ENCODE peak calls at places on chromosome 3, in five cellular contexts. One of them, this sample, is unnamed.

GRCh38 chr3:65151660-65152059 is 463.9 kb upstream of the ADAMTS9 start:
- DNase-seq in SK-N-SH: no peak
- DNase-seq in GM23338: no peak
- DNase-seq in HCT116: no peak
- DNase-seq in Panc1: no peak
- DNase-seq in this sample: no peak

GRCh38 chr3:16513141-16514020 is at the start of gene RFTN1:
- DNase-seq in SK-N-SH: peak; percentile 73
- DNase-seq in GM23338: peak; percentile 69
- DNase-seq in HCT116: no peak
- DNase-seq in Panc1: no peak
- DNase-seq in this sample: peak; percentile 67

GRCh38 chr3:185317674-185318073 is 45.3 kb upstream of the MAP3K13 start:
- DNase-seq in SK-N-SH: no peak
- DNase-seq in GM23338: no peak
- DNase-seq in HCT116: no peak
- DNase-seq in Panc1: no peak
- DNase-seq in this sample: no peak

GRCh38 chr3:11706604-11707003 is 62.9 kb upstream of the VGLL4 start:
- DNase-seq in SK-N-SH: no peak
- DNase-seq in GM23338: no peak
- DNase-seq in HCT116: no peak
- DNase-seq in Panc1: no peak
- DNase-seq in this sample: no peak

GRCh38 chr3:120726784-120727183 is 15.5 kb downstream of the RABL3 start:
- DNase-seq in SK-N-SH: no peak
- DNase-seq in GM23338: no peak
- DNase-seq in HCT116: no peak
- DNase-seq in Panc1: no peak
- DNase-seq in this sample: no peak

GRCh38 chr3:113625724-113626348 is 70.6 kb downstream of the USF3 start:
- DNase-seq in SK-N-SH: no peak
- DNase-seq in GM23338: no peak
- DNase-seq in HCT116: no peak
- DNase-seq in Panc1: no peak
- DNase-seq in this sample: no peak

GRCh38 chr3:134211797-134212196 is 38.9 kb downstream of the RYK start:
- DNase-seq in SK-N-SH: peak; percentile 43
- DNase-seq in GM23338: peak; percentile 67
- DNase-seq in HCT116: peak; percentile 31
- DNase-seq in Panc1: no peak
- DNase-seq in this sample: no peak

GRCh38 chr3:46970391-46971091 is 6.0 kb downstream of the CCDC12 start:
- DNase-seq in SK-N-SH: no peak
- DNase-seq in GM23338: no peak
- DNase-seq in HCT116: no peak
- DNase-seq in Panc1: no peak
- DNase-seq in this sample: no peak

GRCh38 chr3:123390865-123391613 is 57.9 kb downstream of the ADCY5 start:
- DNase-seq in SK-N-SH: peak; percentile 71
- DNase-seq in GM23338: no peak
- DNase-seq in HCT116: no peak
- DNase-seq in Panc1: no peak
- DNase-seq in this sample: no peak

GRCh38 chr3:32884532-32885031 is 66.8 kb downstream of the TRIM71 start:
- DNase-seq in SK-N-SH: no peak
- DNase-seq in GM23338: no peak
- DNase-seq in HCT116: no peak
- DNase-seq in Panc1: no peak
- DNase-seq in this sample: no peak

GRCh38 chr3:96083610-96084009 is 730.8 kb upstream of the EPHA6 start:
- DNase-seq in SK-N-SH: no peak
- DNase-seq in GM23338: no peak
- DNase-seq in HCT116: no peak
- DNase-seq in Panc1: no peak
- DNase-seq in this sample: no peak

GRCh38 chr3:112101946-112102345 is 15.8 kb downstream of the C3orf52 start:
- DNase-seq in SK-N-SH: no peak
- DNase-seq in GM23338: no peak
- DNase-seq in HCT116: no peak
- DNase-seq in Panc1: no peak
- DNase-seq in this sample: no peak

GRCh38 chr3:124592658-124593441 is 137.4 kb upstream of the UMPS start:
- DNase-seq in SK-N-SH: no peak
- DNase-seq in GM23338: peak; percentile 72
- DNase-seq in HCT116: peak; percentile 77
- DNase-seq in Panc1: no peak
- DNase-seq in this sample: no peak

GRCh38 chr3:108494862-108495531 is 15.4 kb downstream of the MYH15 start:
- DNase-seq in SK-N-SH: peak; percentile 28
- DNase-seq in GM23338: no peak
- DNase-seq in HCT116: no peak
- DNase-seq in Panc1: no peak
- DNase-seq in this sample: no peak

GRCh38 chr3:177427096-177427495 is 229.8 kb upstream of the TBL1XR1 start:
- DNase-seq in SK-N-SH: no peak
- DNase-seq in GM23338: no peak
- DNase-seq in HCT116: no peak
- DNase-seq in Panc1: no peak
- DNase-seq in this sample: no peak

GRCh38 chr3:21421096-21421495 is 329.9 kb downstream of the ZNF385D start:
- DNase-seq in SK-N-SH: no peak
- DNase-seq in GM23338: peak; percentile 20
- DNase-seq in HCT116: no peak
- DNase-seq in Panc1: no peak
- DNase-seq in this sample: no peak

GRCh38 chr3:98812851-98813374 is 49.8 kb downstream of the ST3GAL6 start:
- DNase-seq in SK-N-SH: peak; percentile 38
- DNase-seq in GM23338: peak; percentile 40
- DNase-seq in HCT116: no peak
- DNase-seq in Panc1: no peak
- DNase-seq in this sample: no peak

GRCh38 chr3:140163159-140163763 is 228.3 kb downstream of the CLSTN2 start:
- DNase-seq in SK-N-SH: no peak
- DNase-seq in GM23338: no peak
- DNase-seq in HCT116: no peak
- DNase-seq in Panc1: no peak
- DNase-seq in this sample: no peak

GRCh38 chr3:117628896-117629295 is 919.3 kb downstream of the TUSC7 start:
- DNase-seq in SK-N-SH: peak; percentile 64
- DNase-seq in GM23338: no peak
- DNase-seq in HCT116: no peak
- DNase-seq in Panc1: no peak
- DNase-seq in this sample: no peak

GRCh38 chr3:46861996-46862688 is 1.1 kb downstream of the MYL3 start:
- DNase-seq in SK-N-SH: no peak
- DNase-seq in GM23338: no peak
- DNase-seq in HCT116: no peak
- DNase-seq in Panc1: no peak
- DNase-seq in this sample: no peak

GRCh38 chr3:116443096-116443793 is 2.0 kb downstream of the LSAMP start:
- DNase-seq in SK-N-SH: peak; percentile 29
- DNase-seq in GM23338: peak; percentile 5
- DNase-seq in HCT116: no peak
- DNase-seq in Panc1: no peak
- DNase-seq in this sample: no peak

GRCh38 chr3:32399030-32399620 is 7.5 kb downstream of the CMTM7 start:
- DNase-seq in SK-N-SH: peak; percentile 52
- DNase-seq in GM23338: peak; percentile 85
- DNase-seq in HCT116: no peak
- DNase-seq in Panc1: no peak
- DNase-seq in this sample: no peak

GRCh38 chr3:149965278-149965677 is 5.4 kb downstream of the PFN2 start:
- DNase-seq in SK-N-SH: no peak
- DNase-seq in GM23338: no peak
- DNase-seq in HCT116: no peak
- DNase-seq in Panc1: no peak
- DNase-seq in this sample: no peak

GRCh38 chr3:123096126-123096525 is 29.3 kb downstream of the PDIA5 start:
- DNase-seq in SK-N-SH: no peak
- DNase-seq in GM23338: no peak
- DNase-seq in HCT116: no peak
- DNase-seq in Panc1: no peak
- DNase-seq in this sample: no peak

GRCh38 chr3:156321934-156322333 is 201.6 kb downstream of the KCNAB1 start:
- DNase-seq in SK-N-SH: no peak
- DNase-seq in GM23338: no peak
- DNase-seq in HCT116: no peak
- DNase-seq in Panc1: no peak
- DNase-seq in this sample: no peak

GRCh38 chr3:195239121-195239520 is 31.8 kb downstream of the XXYLT1 start:
- DNase-seq in SK-N-SH: no peak
- DNase-seq in GM23338: no peak
- DNase-seq in HCT116: no peak
- DNase-seq in Panc1: no peak
- DNase-seq in this sample: no peak

GRCh38 chr3:112047264-112047663 is 12.7 kb downstream of the TMPRSS7 start:
- DNase-seq in SK-N-SH: no peak
- DNase-seq in GM23338: no peak
- DNase-seq in HCT116: no peak
- DNase-seq in Panc1: no peak
- DNase-seq in this sample: no peak

GRCh38 chr3:127457746-127458145 is 132.8 kb downstream of the TPRA1 start:
- DNase-seq in SK-N-SH: no peak
- DNase-seq in GM23338: no peak
- DNase-seq in HCT116: no peak
- DNase-seq in Panc1: no peak
- DNase-seq in this sample: no peak

GRCh38 chr3:188473591-188474288 is 319.8 kb downstream of the LPP start:
- DNase-seq in SK-N-SH: no peak
- DNase-seq in GM23338: no peak
- DNase-seq in HCT116: no peak
- DNase-seq in Panc1: no peak
- DNase-seq in this sample: no peak

GRCh38 chr3:156535162-156535627 is 19.7 kb downstream of the SSR3 start:
- DNase-seq in SK-N-SH: no peak
- DNase-seq in GM23338: peak; percentile 39
- DNase-seq in HCT116: peak; percentile 56
- DNase-seq in Panc1: no peak
- DNase-seq in this sample: no peak

GRCh38 chr3:44499149-44499898 is 21.9 kb upstream of the ZNF445 start:
- DNase-seq in SK-N-SH: no peak
- DNase-seq in GM23338: no peak
- DNase-seq in HCT116: no peak
- DNase-seq in Panc1: no peak
- DNase-seq in this sample: no peak

GRCh38 chr3:178255315-178255714 is 280.9 kb upstream of the KCNMB2 start:
- DNase-seq in SK-N-SH: no peak
- DNase-seq in GM23338: no peak
- DNase-seq in HCT116: no peak
- DNase-seq in Panc1: no peak
- DNase-seq in this sample: no peak

GRCh38 chr3:20039082-20039764 is 1.0 kb upstream of the KAT2B start:
- DNase-seq in SK-N-SH: no peak
- DNase-seq in GM23338: no peak
- DNase-seq in HCT116: no peak
- DNase-seq in Panc1: no peak
- DNase-seq in this sample: no peak
- TF ChIP-seq POLR2AphosphoS5 in SK-N-SH: no peak
- TF ChIP-seq POLR2AphosphoS5 in GM23338: no peak
- TF ChIP-seq POLR2AphosphoS5 in HCT116: no peak
- TF ChIP-seq POLR2AphosphoS5 in Panc1: no peak
- TF ChIP-seq POLR2AphosphoS5 in this sample: no peak

GRCh38 chr3:121941592-121941991 is 47.4 kb downstream of the SLC15A2 start:
- DNase-seq in SK-N-SH: no peak
- DNase-seq in GM23338: no peak
- DNase-seq in HCT116: no peak
- DNase-seq in Panc1: no peak
- DNase-seq in this sample: no peak
- H3K27ac ChIP-seq in SK-N-SH: no peak overlapping the region
- H3K27ac ChIP-seq in GM23338: no peak overlapping the region
- H3K27ac ChIP-seq in HCT116: no peak overlapping the region
- H3K27ac ChIP-seq in Panc1: no peak overlapping the region
- H3K27ac ChIP-seq in this sample: no peak overlapping the region

GRCh38 chr3:147161833-147162232 is 244.5 kb downstream of the ZIC4 start:
- DNase-seq in SK-N-SH: no peak
- DNase-seq in GM23338: no peak
- DNase-seq in HCT116: no peak
- DNase-seq in Panc1: no peak
- DNase-seq in this sample: no peak
- TF ChIP-seq REST in SK-N-SH: no peak
- TF ChIP-seq REST in GM23338: no peak
- TF ChIP-seq REST in HCT116: no peak
- TF ChIP-seq REST in Panc1: no peak
- TF ChIP-seq REST in this sample: no peak

GRCh38 chr3:37229740-37230139 is 55.4 kb upstream of the LRRFIP2 start:
- DNase-seq in SK-N-SH: no peak
- DNase-seq in GM23338: no peak
- DNase-seq in HCT116: no peak
- DNase-seq in Panc1: no peak
- DNase-seq in this sample: no peak
- TF ChIP-seq POLR2AphosphoS5 in SK-N-SH: no peak
- TF ChIP-seq POLR2AphosphoS5 in GM23338: no peak
- TF ChIP-seq POLR2AphosphoS5 in HCT116: no peak
- TF ChIP-seq POLR2AphosphoS5 in Panc1: no peak
- TF ChIP-seq POLR2AphosphoS5 in this sample: no peak

GRCh38 chr3:52231502-52232278 is 6.2 kb upstream of the TLR9 start:
- DNase-seq in SK-N-SH: peak; percentile 90
- DNase-seq in GM23338: peak; percentile 81
- DNase-seq in HCT116: no peak
- DNase-seq in Panc1: no peak
- DNase-seq in this sample: peak; percentile 81

GRCh38 chr3:52234516-52235447 is 4.2 kb downstream of the TWF2 start:
- DNase-seq in SK-N-SH: no peak
- DNase-seq in GM23338: no peak
- DNase-seq in HCT116: no peak
- DNase-seq in Panc1: no peak
- DNase-seq in this sample: no peak

GRCh38 chr3:52232279-52233107 is 6.5 kb downstream of the TWF2 start:
- DNase-seq in SK-N-SH: no peak
- DNase-seq in GM23338: no peak
- DNase-seq in HCT116: no peak
- DNase-seq in Panc1: no peak
- DNase-seq in this sample: no peak

GRCh38 chr3:52233968-52234367 is 5.0 kb downstream of the TWF2 start:
- DNase-seq in SK-N-SH: no peak
- DNase-seq in GM23338: no peak
- DNase-seq in HCT116: no peak
- DNase-seq in Panc1: no peak
- DNase-seq in this sample: no peak

DNA sequence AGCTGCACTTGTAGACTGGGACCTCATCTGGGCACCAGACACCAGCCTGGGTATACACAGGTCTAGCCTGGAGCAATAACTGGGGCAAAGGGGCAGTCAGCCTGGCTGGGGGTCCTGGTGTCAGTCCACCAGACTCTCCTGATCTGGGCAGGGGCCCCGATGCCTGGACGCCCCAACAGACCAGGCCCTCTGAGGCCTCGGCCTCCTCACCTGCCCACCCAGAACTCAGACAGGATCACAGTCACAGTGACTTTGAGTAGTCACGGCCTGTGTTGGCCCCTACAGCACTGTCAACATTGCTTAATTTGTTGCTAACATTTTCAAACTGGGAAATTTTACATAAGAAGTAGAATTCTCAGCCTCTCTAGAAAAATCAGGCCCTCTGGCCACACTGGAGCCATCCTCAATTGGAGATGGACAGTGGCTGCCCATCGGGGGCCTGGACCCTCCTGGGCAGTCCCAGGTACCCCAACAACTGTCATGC is 5.8 kb downstream of the TWF2 start:
- DNase-seq in SK-N-SH: no peak
- DNase-seq in GM23338: no peak
- DNase-seq in HCT116: no peak
- DNase-seq in Panc1: no peak
- DNase-seq in this sample: no peak
- H3K27ac ChIP-seq in SK-N-SH: no peak overlapping the region
- H3K27ac ChIP-seq in GM23338: no peak overlapping the region
- H3K27ac ChIP-seq in HCT116: peak overlapping the region; percentile 17
- H3K27ac ChIP-seq in Panc1: no peak overlapping the region
- H3K27ac ChIP-seq in this sample: no peak overlapping the region